ENCODE peak calls at places on chromosomes 13 and 19, in eight cellular contexts. One of them, this sample, is unnamed.

GRCh38 chr13:31067416-31068118 is 94.1 kb downstream of the HSPH1 start:
- DNase-seq in OCI-LY7: no peak
- DNase-seq in hepatocyte: no peak
- DNase-seq in lower leg skin: no peak
- DNase-seq in pancreas: no peak
- DNase-seq in breast epithelium: no peak
- DNase-seq in spleen: no peak
- DNase-seq in ovary: no peak
- DNase-seq in this sample: peak

GRCh38 chr13:110551284-110551683 is 10.2 kb downstream of the RAB20 start:
- DNase-seq in spleen: peak
- DNase-seq in pancreas: no peak
- DNase-seq in lower leg skin: no peak
- DNase-seq in breast epithelium: no peak
- DNase-seq in ovary: no peak
- DNase-seq in OCI-LY7: no peak
- DNase-seq in hepatocyte: no peak
- DNase-seq in this sample: no peak

GRCh38 chr13:62320129-62320724 is 904.6 kb upstream of the PCDH20 start:
- DNase-seq in hepatocyte: peak
- DNase-seq in breast epithelium: no peak
- DNase-seq in OCI-LY7: peak
- DNase-seq in lower leg skin: no peak
- DNase-seq in ovary: no peak
- DNase-seq in spleen: no peak
- DNase-seq in pancreas: no peak
- DNase-seq in this sample: no peak

GRCh38 chr19:30374791-30375650 is 2.8 kb downstream of the ZNF536 start:
- DNase-seq in hepatocyte: peak
- DNase-seq in breast epithelium: no peak
- DNase-seq in spleen: no peak
- DNase-seq in OCI-LY7: no peak
- DNase-seq in lower leg skin: no peak
- DNase-seq in pancreas: no peak
- DNase-seq in ovary: no peak
- DNase-seq in this sample: no peak

GRCh38 chr19:10566408-10566657 is 523 bp upstream of the KRI1 start:
- DNase-seq in pancreas: no peak
- DNase-seq in hepatocyte: no peak
- DNase-seq in spleen: no peak
- DNase-seq in breast epithelium: no peak
- DNase-seq in OCI-LY7: no peak
- DNase-seq in lower leg skin: no peak
- DNase-seq in ovary: no peak
- DNase-seq in this sample: no peak

GRCh38 chr13:25961294-25961693 is 90.5 kb downstream of the SHISA2 start:
- DNase-seq in hepatocyte: no peak
- DNase-seq in OCI-LY7: no peak
- DNase-seq in ovary: no peak
- DNase-seq in lower leg skin: no peak
- DNase-seq in pancreas: no peak
- DNase-seq in breast epithelium: no peak
- DNase-seq in spleen: no peak
- DNase-seq in this sample: no peak

GRCh38 chr13:76338003-76338402 is 548.2 kb downstream of the KCTD12 start:
- DNase-seq in breast epithelium: no peak
- DNase-seq in spleen: no peak
- DNase-seq in lower leg skin: no peak
- DNase-seq in OCI-LY7: no peak
- DNase-seq in ovary: no peak
- DNase-seq in pancreas: no peak
- DNase-seq in hepatocyte: no peak
- DNase-seq in this sample: no peak

GRCh38 chr13:87671824-87672603 is 843 bp downstream of the SLITRK5 start:
- DNase-seq in lower leg skin: no peak
- DNase-seq in spleen: peak
- DNase-seq in ovary: no peak
- DNase-seq in breast epithelium: no peak
- DNase-seq in pancreas: no peak
- DNase-seq in hepatocyte: peak
- DNase-seq in OCI-LY7: peak
- DNase-seq in this sample: no peak

GRCh38 chr13:42600943-42601342 is 27.0 kb downstream of the TNFSF11 start:
- DNase-seq in lower leg skin: no peak
- DNase-seq in breast epithelium: no peak
- DNase-seq in pancreas: no peak
- DNase-seq in hepatocyte: no peak
- DNase-seq in OCI-LY7: no peak
- DNase-seq in spleen: no peak
- DNase-seq in ovary: no peak
- DNase-seq in this sample: no peak

GRCh38 chr13:99162962-99163361 is 37.7 kb upstream of the UBAC2 start:
- DNase-seq in pancreas: no peak
- DNase-seq in lower leg skin: no peak
- DNase-seq in ovary: no peak
- DNase-seq in spleen: no peak
- DNase-seq in breast epithelium: no peak
- DNase-seq in OCI-LY7: no peak
- DNase-seq in hepatocyte: no peak
- DNase-seq in this sample: no peak

GRCh38 chr19:51317968-51318367 is 6.5 kb downstream of the IGLON5 start:
- DNase-seq in lower leg skin: no peak
- DNase-seq in OCI-LY7: no peak
- DNase-seq in pancreas: no peak
- DNase-seq in ovary: no peak
- DNase-seq in hepatocyte: no peak
- DNase-seq in breast epithelium: no peak
- DNase-seq in spleen: peak
- DNase-seq in this sample: no peak

GRCh38 chr13:41603917-41604316 is 146.6 kb downstream of the RGCC start:
- DNase-seq in breast epithelium: no peak
- DNase-seq in ovary: no peak
- DNase-seq in spleen: no peak
- DNase-seq in OCI-LY7: no peak
- DNase-seq in hepatocyte: peak
- DNase-seq in lower leg skin: no peak
- DNase-seq in pancreas: no peak
- DNase-seq in this sample: peak

GRCh38 chr13:90336507-90336906 is 1011.0 kb upstream of the MIR17HG start:
- DNase-seq in spleen: no peak
- DNase-seq in pancreas: no peak
- DNase-seq in ovary: no peak
- DNase-seq in breast epithelium: no peak
- DNase-seq in OCI-LY7: no peak
- DNase-seq in lower leg skin: no peak
- DNase-seq in hepatocyte: no peak
- DNase-seq in this sample: no peak

GRCh38 chr13:73449258-73449657 is 390.5 kb downstream of the KLF5 start:
- DNase-seq in lower leg skin: no peak
- DNase-seq in hepatocyte: no peak
- DNase-seq in spleen: no peak
- DNase-seq in breast epithelium: no peak
- DNase-seq in OCI-LY7: no peak
- DNase-seq in ovary: no peak
- DNase-seq in pancreas: no peak
- DNase-seq in this sample: no peak

GRCh38 chr13:113970810-113971470 is 2.9 kb downstream of the C13orf46 start:
- DNase-seq in breast epithelium: peak
- DNase-seq in OCI-LY7: no peak
- DNase-seq in spleen: peak
- DNase-seq in pancreas: peak
- DNase-seq in lower leg skin: peak
- DNase-seq in hepatocyte: no peak
- DNase-seq in ovary: no peak
- DNase-seq in this sample: peak

GRCh38 chr13:102233566-102234208 is 168.2 kb downstream of the FGF14 start:
- DNase-seq in ovary: no peak
- DNase-seq in OCI-LY7: no peak
- DNase-seq in hepatocyte: no peak
- DNase-seq in spleen: no peak
- DNase-seq in breast epithelium: no peak
- DNase-seq in lower leg skin: no peak
- DNase-seq in pancreas: no peak
- DNase-seq in this sample: no peak

GRCh38 chr13:43258771-43259170 is 235.4 kb downstream of the DNAJC15 start:
- DNase-seq in pancreas: no peak
- DNase-seq in lower leg skin: no peak
- DNase-seq in OCI-LY7: no peak
- DNase-seq in hepatocyte: no peak
- DNase-seq in ovary: no peak
- DNase-seq in breast epithelium: no peak
- DNase-seq in spleen: no peak
- DNase-seq in this sample: no peak

GRCh38 chr13:39612023-39612637 is 9.1 kb upstream of the LHFPL6 start:
- DNase-seq in hepatocyte: peak
- DNase-seq in lower leg skin: peak
- DNase-seq in pancreas: peak
- DNase-seq in OCI-LY7: peak
- DNase-seq in ovary: peak
- DNase-seq in breast epithelium: no peak
- DNase-seq in spleen: no peak
- DNase-seq in this sample: no peak

GRCh38 chr19:38675611-38676010 is 28.2 kb downstream of the ACTN4 start:
- DNase-seq in breast epithelium: no peak
- DNase-seq in OCI-LY7: no peak
- DNase-seq in pancreas: no peak
- DNase-seq in ovary: no peak
- DNase-seq in lower leg skin: no peak
- DNase-seq in hepatocyte: peak
- DNase-seq in spleen: no peak
- DNase-seq in this sample: no peak

GRCh38 chr19:49157445-49158224 is at the start of gene TRPM4:
- DNase-seq in hepatocyte: peak
- DNase-seq in pancreas: peak
- DNase-seq in lower leg skin: peak
- DNase-seq in breast epithelium: peak
- DNase-seq in OCI-LY7: no peak
- DNase-seq in spleen: peak
- DNase-seq in ovary: peak
- DNase-seq in this sample: no peak
- H3K4me3 ChIP-seq in hepatocyte: peak
- H3K4me3 ChIP-seq in pancreas: peak
- H3K4me3 ChIP-seq in lower leg skin: peak
- H3K4me3 ChIP-seq in breast epithelium: peak
- H3K4me3 ChIP-seq in OCI-LY7: no peak
- H3K4me3 ChIP-seq in spleen: peak
- H3K4me3 ChIP-seq in ovary: peak
- H3K4me3 ChIP-seq in this sample: peak

DNA sequence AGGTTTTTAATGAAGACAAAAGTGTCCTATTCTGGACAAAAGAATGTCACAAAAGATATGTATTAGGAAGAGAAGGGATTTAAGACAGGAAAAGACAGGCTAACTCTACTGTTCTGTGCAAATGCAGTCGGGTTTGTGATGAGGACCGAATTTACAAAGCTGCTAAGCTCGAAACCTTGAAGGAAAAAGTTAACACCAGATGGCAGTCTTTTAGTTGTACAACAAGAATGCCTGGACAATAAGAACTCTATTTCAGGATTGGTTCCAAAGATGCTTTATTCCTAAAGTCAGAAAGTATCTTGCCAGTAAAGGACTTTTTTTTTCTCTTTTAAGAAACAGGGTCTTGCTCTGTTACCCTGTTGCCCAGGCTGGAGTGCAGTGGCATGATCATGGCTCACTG is 51.1 kb downstream of the HS6ST3 start:
- DNase-seq in hepatocyte: peak
- DNase-seq in ovary: no peak
- DNase-seq in lower leg skin: no peak
- DNase-seq in pancreas: no peak
- DNase-seq in breast epithelium: no peak
- DNase-seq in OCI-LY7: peak
- DNase-seq in spleen: no peak
- DNase-seq in this sample: peak
- TF ChIP-seq CTCF in hepatocyte: peak
- TF ChIP-seq CTCF in ovary: no peak
- TF ChIP-seq CTCF in lower leg skin: no peak
- TF ChIP-seq CTCF in pancreas: no peak
- TF ChIP-seq CTCF in breast epithelium: no peak
- TF ChIP-seq CTCF in OCI-LY7: peak
- TF ChIP-seq CTCF in spleen: no peak
- TF ChIP-seq CTCF in this sample: peak

GRCh38 chr13:94705081-94705751 is 7.1 kb downstream of the SOX21 start:
- DNase-seq in breast epithelium: no peak
- DNase-seq in ovary: no peak
- DNase-seq in OCI-LY7: no peak
- DNase-seq in spleen: no peak
- DNase-seq in hepatocyte: no peak
- DNase-seq in pancreas: no peak
- DNase-seq in lower leg skin: no peak
- DNase-seq in this sample: no peak
- H3K4me3 ChIP-seq in breast epithelium: no peak
- H3K4me3 ChIP-seq in ovary: no peak
- H3K4me3 ChIP-seq in OCI-LY7: no peak
- H3K4me3 ChIP-seq in spleen: no peak
- H3K4me3 ChIP-seq in hepatocyte: no peak
- H3K4me3 ChIP-seq in pancreas: no peak
- H3K4me3 ChIP-seq in lower leg skin: no peak
- H3K4me3 ChIP-seq in this sample: no peak

GRCh38 chr19:35043906-35044305 is 2.4 kb downstream of the HPN start:
- DNase-seq in spleen: no peak
- DNase-seq in hepatocyte: peak
- DNase-seq in ovary: no peak
- DNase-seq in lower leg skin: no peak
- DNase-seq in pancreas: no peak
- DNase-seq in OCI-LY7: no peak
- DNase-seq in breast epithelium: no peak
- DNase-seq in this sample: no peak

GRCh38 chr19:35046461-35046860 is 4.9 kb downstream of the HPN start:
- DNase-seq in OCI-LY7: no peak
- DNase-seq in spleen: no peak
- DNase-seq in lower leg skin: no peak
- DNase-seq in ovary: no peak
- DNase-seq in hepatocyte: no peak
- DNase-seq in breast epithelium: no peak
- DNase-seq in pancreas: no peak
- DNase-seq in this sample: no peak

GRCh38 chr19:35042954-35043604 is 1.6 kb downstream of the HPN start:
- DNase-seq in OCI-LY7: no peak
- DNase-seq in lower leg skin: no peak
- DNase-seq in ovary: no peak
- DNase-seq in hepatocyte: no peak
- DNase-seq in pancreas: no peak
- DNase-seq in spleen: no peak
- DNase-seq in breast epithelium: no peak
- DNase-seq in this sample: no peak

GRCh38 chr19:35044317-35045117 is 3.0 kb downstream of the HPN start:
- DNase-seq in spleen: no peak
- DNase-seq in pancreas: no peak
- DNase-seq in OCI-LY7: peak
- DNase-seq in breast epithelium: no peak
- DNase-seq in hepatocyte: peak
- DNase-seq in lower leg skin: no peak
- DNase-seq in ovary: no peak
- DNase-seq in this sample: no peak

GRCh38 chr19:35045667-35046300 is 4.3 kb downstream of the HPN start:
- DNase-seq in hepatocyte: peak
- DNase-seq in OCI-LY7: peak
- DNase-seq in breast epithelium: no peak
- DNase-seq in lower leg skin: no peak
- DNase-seq in ovary: no peak
- DNase-seq in spleen: no peak
- DNase-seq in pancreas: no peak
- DNase-seq in this sample: no peak
- TF ChIP-seq CTCF in hepatocyte: peak
- TF ChIP-seq CTCF in OCI-LY7: peak
- TF ChIP-seq CTCF in breast epithelium: no peak
- TF ChIP-seq CTCF in lower leg skin: no peak
- TF ChIP-seq CTCF in ovary: no peak
- TF ChIP-seq CTCF in spleen: peak
- TF ChIP-seq CTCF in pancreas: no peak
- TF ChIP-seq CTCF in this sample: peak

This sample was measured in epithelial cell of proximal tubule.